ENCODE peak calls at places on chromosomes 6 and 20, in nine cellular contexts. N is tibial nerve, W is pancreas, A is progenitor cell of endocrine pancreas, F is ovary, Y is astrocyte of the spinal cord, T is stomach, G is HepG2, X is WTC11. B is an unnamed sample.

GRCh38 chr6:9540534-9541126 is 874.2 kb downstream of the TFAP2A start:
- DNase-seq in N (no peak), W (no peak), A (no peak), F (no peak), Y (peak; percentile 65), T (no peak), G (peak; percentile 20), X (no peak), B (peak; percentile 5)

GRCh38 chr20:11387189-11387754 is 530.4 kb upstream of the BTBD3 start:
- DNase-seq in N (no peak), W (no peak), A (no peak), F (no peak), Y (peak; percentile 88), T (no peak), G (no peak), X (no peak), B (no peak)

GRCh38 chr20:23203951-23204730 is 118.0 kb upstream of the CD93 start:
- DNase-seq in N (no peak), W (no peak), A (no peak), F (no peak), Y (no peak), T (no peak), G (no peak), X (no peak), B (no peak)

GRCh38 chr6:85865665-85866372 is 223.1 kb upstream of the SYNCRIP start:
- DNase-seq in N (no peak), W (no peak), A (no peak), F (peak; percentile 11), Y (peak; percentile 77), T (no peak), G (peak; percentile 74), X (no peak), B (no peak)

GRCh38 chr6:85678000-85678601 is 35.4 kb upstream of the SYNCRIP start:
- DNase-seq in N (no peak), W (no peak), A (no peak), F (no peak), Y (peak; percentile 9), T (no peak), G (no peak), X (no peak), B (no peak)

GRCh38 chr6:501891-502601 is 110.5 kb downstream of the IRF4 start:
- DNase-seq in N (no peak), W (no peak), A (no peak), F (no peak), Y (no peak), T (no peak), G (no peak), X (no peak), B (no peak)

GRCh38 chr6:148509152-148509571 is 166.5 kb downstream of the SASH1 start:
- DNase-seq in N (no peak), W (no peak), A (no peak), F (no peak), Y (peak; percentile 69), T (no peak), G (no peak), X (no peak), B (no peak)

GRCh38 chr6:37056439-37057127 is 51.1 kb downstream of the FGD2 start:
- DNase-seq in N (no peak), W (no peak), A (no peak), F (no peak), Y (no peak), T (no peak), G (peak; percentile 60), X (peak; percentile 63), B (no peak)

GRCh38 chr20:11677445-11678235 is 240.1 kb upstream of the BTBD3 start:
- DNase-seq in N (no peak), W (no peak), A (no peak), F (no peak), Y (no peak), T (no peak), G (no peak), X (no peak), B (no peak)

GRCh38 chr6:8131265-8131897 is 29.0 kb upstream of the EEF1E1 start:
- DNase-seq in N (peak; percentile 42), W (no peak), A (peak; percentile 51), F (no peak), Y (peak; percentile 64), T (peak; percentile 54), G (peak; percentile 77), X (peak; percentile 65), B (peak; percentile 72)

GRCh38 chr6:151869787-151870186 is 62.3 kb downstream of the ESR1 start:
- DNase-seq in N (no peak), W (no peak), A (no peak), F (no peak), Y (no peak), T (no peak), G (no peak), X (no peak), B (no peak)

GRCh38 chr20:58871533-58872102 is 19.1 kb downstream of the GNAS start:
- DNase-seq in N (no peak), W (no peak), A (no peak), F (no peak), Y (no peak), T (no peak), G (no peak), X (no peak), B (no peak)

GRCh38 chr20:58869662-58870227 is 17.2 kb downstream of the GNAS start:
- DNase-seq in N (no peak), W (no peak), A (no peak), F (no peak), Y (no peak), T (no peak), G (no peak), X (no peak), B (no peak)

GRCh38 chr20:58870293-58871014 is 17.9 kb downstream of the GNAS start:
- DNase-seq in N (peak; percentile 82), W (peak; percentile 80), A (peak; percentile 71), F (peak; percentile 59), Y (peak; percentile 45), T (peak; percentile 79), G (peak; percentile 70), X (peak; percentile 83), B (peak; percentile 78)

GRCh38 chr20:58867211-58867610 is 14.7 kb downstream of the GNAS start:
- DNase-seq in N (peak; percentile 48), W (no peak), A (no peak), F (peak; percentile 30), Y (no peak), T (no peak), G (no peak), X (no peak), B (no peak)

DNA sequence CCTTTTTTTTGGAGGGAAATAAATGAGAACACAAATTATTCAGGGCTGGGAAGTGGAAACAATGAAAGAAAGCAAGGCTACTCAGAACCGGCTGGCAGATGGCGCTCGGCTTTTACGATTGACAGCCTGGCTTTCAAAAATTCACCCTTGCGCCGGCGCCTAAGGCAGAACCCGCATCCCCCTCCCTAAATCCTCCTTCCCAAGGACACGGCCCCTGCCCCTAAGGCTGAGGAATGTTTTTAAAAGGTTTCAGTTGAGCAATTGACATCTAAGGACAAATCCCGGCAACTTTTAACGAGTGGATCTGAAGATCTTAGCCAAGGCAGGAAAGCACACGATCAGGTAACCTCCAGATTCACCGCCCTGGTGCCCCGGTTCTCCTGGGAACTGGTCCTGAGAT is 16.3 kb downstream of the GNAS start:
- DNase-seq in N (no peak), W (no peak), A (no peak), F (peak; percentile 14), Y (no peak), T (no peak), G (no peak), X (no peak), B (peak; percentile 36)
- TF ChIP-seq CTCF in N (peak; percentile 27), W (no peak), A (peak; percentile 48), F (no peak), Y (peak; percentile 51), T (no peak), G (peak; percentile 78), X (no peak), B (peak; percentile 62)

GRCh38 chr6:169789146-169789943 is 37.9 kb downstream of the ERMARD start:
- DNase-seq in N (no peak), W (no peak), A (no peak), F (peak; percentile 7), Y (no peak), T (no peak), G (peak; percentile 33), X (no peak), B (no peak)

GRCh38 chr6:169792306-169793015 is 41.0 kb downstream of the ERMARD start:
- DNase-seq in N (no peak), W (no peak), A (peak; percentile 5), F (no peak), Y (no peak), T (no peak), G (no peak), X (no peak), B (no peak)

GRCh38 chr6:169791721-169792131 is 40.3 kb downstream of the ERMARD start:
- DNase-seq in N (no peak), W (no peak), A (peak; percentile 3), F (no peak), Y (peak; percentile 18), T (no peak), G (no peak), X (no peak), B (no peak)

GRCh38 chr6:169788809-169789145 is 37.4 kb downstream of the ERMARD start:
- DNase-seq in N (no peak), W (no peak), A (no peak), F (no peak), Y (no peak), T (no peak), G (no peak), X (no peak), B (no peak)

GRCh38 chr6:169789944-169790927 is 38.8 kb downstream of the ERMARD start:
- DNase-seq in N (peak; percentile 72), W (peak; percentile 73), A (peak; percentile 78), F (peak; percentile 76), Y (peak; percentile 77), T (peak; percentile 75), G (peak; percentile 82), X (peak; percentile 82), B (peak; percentile 83)
- TF ChIP-seq CTCF in N (peak; percentile 97), W (peak; percentile 97), A (peak; percentile 96), F (peak; percentile 96), Y (peak; percentile 100), T (peak; percentile 95), G (peak; percentile 99), X (peak; percentile 88), B (peak; percentile 98)

DNA sequence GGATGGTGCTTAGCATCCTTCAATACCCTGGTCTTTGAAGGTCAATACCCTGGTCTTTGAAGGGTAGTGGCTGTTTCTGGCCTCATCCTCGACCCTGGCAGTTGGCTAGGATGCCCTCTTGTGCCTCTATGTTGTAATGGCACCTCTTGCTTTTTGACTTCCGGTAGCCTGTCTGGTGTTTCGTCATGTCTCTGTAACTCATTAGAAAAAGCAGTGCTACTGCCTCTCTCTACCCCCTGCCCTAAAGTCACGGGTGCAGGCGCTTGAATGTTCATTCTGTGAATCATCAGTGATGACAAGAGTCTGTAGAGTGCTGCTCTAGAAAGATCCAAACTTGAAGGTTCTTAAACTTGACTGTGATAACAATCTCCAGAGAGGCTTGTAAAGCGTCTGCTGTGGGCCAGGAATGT is 28.3 kb downstream of the RSPO4 start:
- DNase-seq in N (no peak), W (no peak), A (no peak), F (no peak), Y (peak; percentile 1), T (no peak), G (peak; percentile 64), X (peak; percentile 46), B (no peak)
- TF ChIP-seq CTCF in N (peak; percentile 12), W (no peak), A (peak; percentile 53), F (no peak), Y (peak; percentile 6), T (peak; percentile 10), G (peak; percentile 59), X (peak; percentile 58), B (peak; percentile 52)

DNA sequence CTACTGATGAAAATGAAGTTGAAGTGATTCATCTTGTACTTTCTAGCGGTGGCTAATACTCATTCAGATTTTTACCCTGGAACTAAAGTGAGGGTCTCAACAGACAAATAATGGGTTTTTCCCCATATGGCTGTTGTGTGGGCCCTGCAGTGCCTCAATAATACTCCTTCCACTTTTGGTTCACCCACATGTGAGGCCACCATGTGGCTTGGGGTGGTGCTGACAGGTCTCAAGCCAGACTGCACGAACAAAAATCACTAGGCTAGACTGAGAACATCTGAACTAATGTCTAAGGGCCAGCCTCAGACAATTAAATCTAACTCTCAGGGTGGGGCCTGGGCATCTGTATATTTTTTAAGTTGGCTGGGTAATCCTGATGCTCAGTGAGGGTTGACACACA is 7.9 kb upstream of the COL12A1 start:
- DNase-seq in N (no peak), W (no peak), A (no peak), F (no peak), Y (no peak), T (no peak), G (no peak), X (no peak), B (no peak)
- TF ChIP-seq CTCF in N (no peak), W (no peak), A (peak; percentile 16), F (no peak), Y (peak; percentile 3), T (no peak), G (no peak), X (no peak), B (no peak)

B was measured in neural crest cell.